ENCODE peak calls at places on chromosomes 11 and 22, in four cellular contexts. One of them, this sample, is unnamed.

GRCh38 chr22:35131423-35132050 is 65.6 kb downstream of the ISX start:
- DNase-seq in uterus: no peak
- DNase-seq in PC-3: no peak
- DNase-seq in neural progenitor cell: no peak
- DNase-seq in this sample: no peak

GRCh38 chr11:9703280-9703679 is 39.4 kb downstream of the SWAP70 start:
- DNase-seq in uterus: no peak
- DNase-seq in PC-3: no peak
- DNase-seq in neural progenitor cell: no peak
- DNase-seq in this sample: no peak

GRCh38 chr11:72613977-72614376 is 60.2 kb downstream of the PDE2A start:
- DNase-seq in uterus: no peak
- DNase-seq in PC-3: no peak
- DNase-seq in neural progenitor cell: no peak
- DNase-seq in this sample: no peak

GRCh38 chr11:129390303-129390816 is 14.7 kb downstream of the BARX2 start:
- DNase-seq in uterus: no peak
- DNase-seq in PC-3: no peak
- DNase-seq in neural progenitor cell: no peak
- DNase-seq in this sample: no peak

GRCh38 chr11:3199537-3200295 is 18.9 kb downstream of the MRGPRG start:
- DNase-seq in uterus: peak; percentile 6
- DNase-seq in PC-3: no peak
- DNase-seq in neural progenitor cell: no peak
- DNase-seq in this sample: peak; percentile 6

GRCh38 chr11:66936326-66936725 is 21.9 kb downstream of the PC start:
- DNase-seq in uterus: no peak
- DNase-seq in PC-3: no peak
- DNase-seq in neural progenitor cell: no peak
- DNase-seq in this sample: no peak

GRCh38 chr11:125164422-125165110 is at the start of gene PKNOX2:
- DNase-seq in uterus: peak; percentile 81
- DNase-seq in PC-3: peak; percentile 63
- DNase-seq in neural progenitor cell: peak; percentile 94
- DNase-seq in this sample: peak; percentile 91

GRCh38 chr11:889261-889660 is 21.3 kb downstream of the CHID1 start:
- DNase-seq in uterus: no peak
- DNase-seq in PC-3: no peak
- DNase-seq in neural progenitor cell: no peak
- DNase-seq in this sample: no peak

GRCh38 chr11:8905528-8906165 is 5.3 kb upstream of the AKIP1 start:
- DNase-seq in uterus: no peak
- DNase-seq in PC-3: peak; percentile 39
- DNase-seq in neural progenitor cell: no peak
- DNase-seq in this sample: no peak

GRCh38 chr11:64044730-64045386 is 9.1 kb downstream of the FLRT1 start:
- DNase-seq in uterus: no peak
- DNase-seq in PC-3: no peak
- DNase-seq in neural progenitor cell: no peak
- DNase-seq in this sample: no peak

GRCh38 chr11:106961518-106961917 is 56.8 kb downstream of the GUCY1A2 start:
- DNase-seq in uterus: no peak
- DNase-seq in PC-3: peak; percentile 81
- DNase-seq in neural progenitor cell: no peak
- DNase-seq in this sample: no peak

DNA sequence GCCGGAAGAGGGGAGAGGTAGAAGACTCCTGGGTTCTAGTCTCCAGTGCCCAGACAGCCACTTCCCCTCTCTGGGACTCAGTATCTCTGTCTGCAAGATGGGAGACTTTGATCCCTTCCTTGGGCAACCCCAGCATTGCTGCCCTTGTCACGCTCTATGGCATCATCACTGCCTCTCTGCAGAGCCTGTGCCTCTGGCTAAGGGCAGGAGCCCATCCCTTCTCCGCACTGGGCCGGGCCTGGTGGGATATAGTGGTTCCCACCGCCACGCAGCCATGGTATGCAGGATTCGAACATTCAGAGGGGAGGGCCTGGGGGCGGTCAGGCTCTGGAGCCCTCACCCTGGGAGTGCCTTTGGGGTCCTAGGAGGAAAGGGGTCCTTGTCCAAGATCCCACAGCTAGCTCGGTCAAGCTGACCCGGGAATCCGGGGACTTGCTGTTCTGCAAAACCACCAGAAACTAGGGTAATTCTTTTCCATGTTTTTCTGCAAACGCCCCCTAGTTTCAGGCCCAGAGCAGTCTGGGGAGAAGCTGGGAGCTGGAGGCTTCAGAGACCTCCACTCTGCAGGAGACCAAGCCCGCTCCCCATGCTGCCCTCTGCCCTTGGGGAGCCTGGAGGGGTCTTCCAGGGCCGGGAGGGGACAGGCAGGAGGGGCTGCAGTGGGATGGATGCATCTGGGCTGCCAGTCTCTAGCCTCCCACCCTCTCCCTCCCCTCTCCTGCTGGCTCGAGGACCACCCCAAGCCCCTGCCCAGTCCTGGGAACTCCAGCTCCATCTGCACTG is 24.4 kb upstream of the CBX7 start:
- DNase-seq in uterus: no peak
- DNase-seq in PC-3: no peak
- DNase-seq in neural progenitor cell: no peak
- DNase-seq in this sample: no peak
- H3K4me1 ChIP-seq in uterus: no peaks in the 10 kb centered on the region
- H3K4me1 ChIP-seq in PC-3: peaks cover 56% of the 10 kb centered on the region
- H3K4me1 ChIP-seq in neural progenitor cell: peaks cover 60% of the 10 kb centered on the region
- H3K4me1 ChIP-seq in this sample: peaks cover 26% of the 10 kb centered on the region

GRCh38 chr22:29272624-29273023 is 4.6 kb downstream of the EWSR1 start:
- DNase-seq in uterus: no peak
- DNase-seq in PC-3: no peak
- DNase-seq in neural progenitor cell: no peak
- DNase-seq in this sample: no peak

GRCh38 chr22:29275819-29276565 is 7.9 kb downstream of the EWSR1 start:
- DNase-seq in uterus: no peak
- DNase-seq in PC-3: no peak
- DNase-seq in neural progenitor cell: no peak
- DNase-seq in this sample: no peak

GRCh38 chr22:29277927-29278326 is 9.9 kb downstream of the EWSR1 start:
- DNase-seq in uterus: no peak
- DNase-seq in PC-3: no peak
- DNase-seq in neural progenitor cell: no peak
- DNase-seq in this sample: no peak

GRCh38 chr22:29270475-29271271 is 2.6 kb downstream of the EWSR1 start:
- DNase-seq in uterus: no peak
- DNase-seq in PC-3: peak; percentile 54
- DNase-seq in neural progenitor cell: peak; percentile 34
- DNase-seq in this sample: no peak

DNA sequence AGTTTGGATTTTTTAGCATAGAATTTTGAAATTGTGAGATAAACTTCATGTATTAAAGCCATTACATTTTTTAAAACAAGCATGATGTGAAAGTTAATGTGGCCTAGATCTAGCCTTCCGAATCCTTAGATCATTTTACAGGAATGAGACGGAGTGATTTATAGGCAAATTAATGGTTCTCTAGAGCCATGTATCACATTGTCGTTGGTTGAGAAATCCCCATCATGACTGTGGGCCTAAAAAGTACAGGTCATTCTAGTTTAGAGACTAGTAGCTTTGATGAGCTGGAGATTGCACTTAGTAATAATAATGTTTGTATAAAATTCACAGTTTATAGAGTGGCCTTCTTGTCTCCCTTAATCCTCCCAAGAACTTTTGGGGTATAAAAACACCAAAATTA is 7.1 kb downstream of the EWSR1 start:
- DNase-seq in uterus: no peak
- DNase-seq in PC-3: no peak
- DNase-seq in neural progenitor cell: no peak
- DNase-seq in this sample: no peak
- H3K27ac ChIP-seq in uterus: no peak overlapping the region
- H3K27ac ChIP-seq in PC-3: no peak overlapping the region
- H3K27ac ChIP-seq in neural progenitor cell: no peak overlapping the region
- H3K27ac ChIP-seq in this sample: no peak overlapping the region

GRCh38 chr11:94870422-94870821 is 102.3 kb downstream of the AMOTL1 start:
- DNase-seq in uterus: no peak
- DNase-seq in PC-3: no peak
- DNase-seq in neural progenitor cell: no peak
- DNase-seq in this sample: no peak
- TF ChIP-seq CTCF in uterus: no peak
- TF ChIP-seq CTCF in PC-3: no peak
- TF ChIP-seq CTCF in neural progenitor cell: no peak
- TF ChIP-seq CTCF in this sample: no peak

DNA sequence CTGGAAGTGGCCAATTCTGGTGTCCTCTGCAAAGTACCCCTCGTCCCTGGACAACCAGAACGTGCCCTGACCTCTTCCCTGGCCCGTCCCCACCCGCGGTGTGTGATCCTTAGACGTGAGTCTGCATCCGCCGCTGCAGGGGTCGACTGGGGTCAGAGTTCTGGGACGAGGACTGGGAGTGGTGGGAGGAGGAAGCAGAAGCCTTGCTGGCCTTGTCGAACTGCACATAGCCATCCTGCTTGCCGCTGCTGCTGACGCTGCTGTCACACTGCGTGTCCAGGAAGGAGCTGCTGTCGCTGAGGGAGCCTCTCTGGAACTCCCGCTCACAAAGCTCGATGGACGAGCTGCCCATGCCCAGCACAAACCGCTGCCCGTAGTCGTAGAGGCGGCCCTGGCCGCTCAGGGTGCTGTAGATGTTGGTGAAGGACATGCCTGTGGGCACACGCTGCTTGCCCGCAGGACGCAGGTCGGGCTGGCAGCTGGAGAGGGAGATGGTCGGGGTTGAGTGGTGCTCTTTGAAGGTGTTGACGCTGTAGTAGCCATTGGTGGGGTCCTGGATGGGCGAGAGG is 69.1 kb downstream of the ST3GAL4 start:
- DNase-seq in uterus: no peak
- DNase-seq in PC-3: no peak
- DNase-seq in neural progenitor cell: no peak
- DNase-seq in this sample: peak; percentile 63
- H3K4me1 ChIP-seq in uterus: no peaks in the 10 kb centered on the region
- H3K4me1 ChIP-seq in PC-3: no peaks in the 10 kb centered on the region
- H3K4me1 ChIP-seq in neural progenitor cell: peaks cover 8% of the 10 kb centered on the region
- H3K4me1 ChIP-seq in this sample: peaks cover 43% of the 10 kb centered on the region

DNA sequence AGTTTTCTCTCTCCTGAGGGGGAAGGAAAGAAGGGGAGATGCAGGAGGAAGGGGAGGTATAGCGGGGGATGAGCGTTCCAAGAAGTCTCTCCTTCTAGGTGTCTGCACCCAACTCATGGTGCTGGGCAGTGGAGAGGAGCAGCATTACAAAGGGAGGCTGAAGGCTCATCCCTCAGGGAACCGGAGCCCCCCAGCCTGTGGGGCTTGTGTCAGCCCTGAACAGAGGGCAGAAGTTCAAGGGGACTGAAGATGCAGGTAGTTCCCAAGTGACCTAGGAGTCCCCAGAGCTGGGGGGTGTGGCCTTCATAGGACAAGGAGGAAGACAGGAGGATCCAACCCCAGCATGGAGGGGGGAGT is 1.8 kb downstream of the C11orf68 start:
- DNase-seq in uterus: no peak
- DNase-seq in PC-3: peak; percentile 31
- DNase-seq in neural progenitor cell: no peak
- DNase-seq in this sample: no peak
- H3K27ac ChIP-seq in uterus: peak overlapping the region; percentile 97
- H3K27ac ChIP-seq in PC-3: peak overlapping the region; percentile 93
- H3K27ac ChIP-seq in neural progenitor cell: no peak overlapping the region
- H3K27ac ChIP-seq in this sample: peak overlapping the region; percentile 43

GRCh38 chr11:13349581-13349980 is 72.0 kb downstream of the BMAL1 start:
- DNase-seq in uterus: no peak
- DNase-seq in PC-3: no peak
- DNase-seq in neural progenitor cell: no peak
- DNase-seq in this sample: no peak
- TF ChIP-seq CTCF in uterus: no peak
- TF ChIP-seq CTCF in PC-3: no peak
- TF ChIP-seq CTCF in neural progenitor cell: no peak
- TF ChIP-seq CTCF in this sample: no peak

DNA sequence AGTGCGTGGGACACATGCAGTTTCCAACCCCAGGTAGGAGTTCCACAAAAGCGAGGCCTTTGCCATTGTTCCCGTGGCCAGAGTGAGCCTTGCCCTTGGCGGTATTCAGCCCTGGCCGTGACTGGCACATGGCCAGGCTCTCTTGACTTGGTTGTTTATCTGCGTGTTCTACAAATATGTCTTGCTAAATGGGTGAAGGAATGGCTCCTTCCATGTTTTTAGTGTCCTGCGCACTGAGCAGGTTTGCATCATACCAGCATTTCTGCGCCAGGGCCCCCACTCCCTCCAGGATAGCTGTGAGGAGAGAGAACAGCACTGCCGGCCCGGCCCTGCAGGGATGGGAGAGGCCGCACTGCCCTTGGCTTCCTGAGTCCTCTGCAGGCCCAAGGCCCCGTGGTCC is 20.0 kb downstream of the POLR3H start:
- DNase-seq in uterus: peak; percentile 80
- DNase-seq in PC-3: no peak
- DNase-seq in neural progenitor cell: no peak
- DNase-seq in this sample: peak; percentile 83
- H3K4me1 ChIP-seq in uterus: no peaks in the 10 kb centered on the region
- H3K4me1 ChIP-seq in PC-3: no peaks in the 10 kb centered on the region
- H3K4me1 ChIP-seq in neural progenitor cell: no peaks in the 10 kb centered on the region
- H3K4me1 ChIP-seq in this sample: peaks cover 25% of the 10 kb centered on the region

DNA sequence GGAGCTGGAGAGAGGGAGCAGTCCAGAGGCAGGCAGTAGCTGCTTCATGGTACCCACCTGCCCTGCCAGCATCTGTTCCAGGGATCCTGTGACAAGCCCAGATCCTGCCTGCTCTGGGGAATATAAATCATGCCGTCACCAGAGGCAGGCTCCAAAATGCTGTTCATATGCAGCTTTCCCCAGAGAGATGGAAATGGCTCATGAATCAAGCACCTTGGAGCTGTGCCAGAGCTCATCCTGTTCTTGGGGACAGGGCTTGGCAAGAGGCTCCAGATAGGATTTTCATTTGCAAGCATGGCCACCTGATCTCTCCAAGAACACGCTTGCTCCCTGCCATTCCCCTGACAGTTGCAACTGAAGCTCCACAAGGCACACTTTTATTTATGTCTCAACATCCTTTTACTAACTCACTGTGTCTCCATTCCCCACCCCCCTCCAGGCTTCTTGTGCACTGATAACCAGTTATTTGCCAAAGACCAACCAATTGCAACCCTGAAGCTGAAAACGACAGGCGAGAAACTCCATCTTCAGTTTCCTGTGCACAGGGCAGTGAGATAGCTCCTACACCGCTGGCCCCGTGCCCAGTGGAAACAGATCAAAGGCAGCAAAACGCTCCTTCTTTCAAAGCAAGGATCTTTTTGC is 115.8 kb upstream of the PITPNB start:
- DNase-seq in uterus: peak; percentile 71
- DNase-seq in PC-3: peak; percentile 38
- DNase-seq in neural progenitor cell: no peak
- DNase-seq in this sample: peak; percentile 88
- H3K27ac ChIP-seq in uterus: peak overlapping the region; percentile 55
- H3K27ac ChIP-seq in PC-3: no peak overlapping the region
- H3K27ac ChIP-seq in neural progenitor cell: no peak overlapping the region
- H3K27ac ChIP-seq in this sample: no peak overlapping the region